ENCODE peak calls at places on chromosomes 6 and 20, in six cellular contexts. One of them, this sample, is unnamed.

GRCh38 chr20:52104546-52105044 is 87.0 kb downstream of the ZFP64 start:
- DNase-seq in CD8-positive, alpha-beta T cell: no peak
- DNase-seq in heart right ventricle: no peak
- DNase-seq in CD4-positive, alpha-beta T cell: no peak
- DNase-seq in dorsolateral prefrontal cortex: no peak
- DNase-seq in CD4-positive, alpha-beta memory T cell: no peak
- DNase-seq in this sample: no peak

GRCh38 chr6:78867370-78868040 is at the start of gene IRAK1BP1:
- DNase-seq in CD8-positive, alpha-beta T cell: peak
- DNase-seq in heart right ventricle: peak
- DNase-seq in CD4-positive, alpha-beta T cell: peak
- DNase-seq in dorsolateral prefrontal cortex: peak
- DNase-seq in CD4-positive, alpha-beta memory T cell: peak
- DNase-seq in this sample: peak

GRCh38 chr6:83463886-83464285 is 33.0 kb upstream of the ME1 start:
- DNase-seq in CD8-positive, alpha-beta T cell: no peak
- DNase-seq in heart right ventricle: no peak
- DNase-seq in CD4-positive, alpha-beta T cell: no peak
- DNase-seq in dorsolateral prefrontal cortex: no peak
- DNase-seq in CD4-positive, alpha-beta memory T cell: no peak
- DNase-seq in this sample: no peak

GRCh38 chr20:51404297-51405060 is 138.0 kb downstream of the NFATC2 start:
- DNase-seq in CD8-positive, alpha-beta T cell: peak
- DNase-seq in heart right ventricle: no peak
- DNase-seq in CD4-positive, alpha-beta T cell: peak
- DNase-seq in dorsolateral prefrontal cortex: no peak
- DNase-seq in CD4-positive, alpha-beta memory T cell: peak
- DNase-seq in this sample: no peak

GRCh38 chr6:90274481-90275030 is 22.1 kb downstream of the BACH2 start:
- DNase-seq in CD8-positive, alpha-beta T cell: peak
- DNase-seq in heart right ventricle: no peak
- DNase-seq in CD4-positive, alpha-beta T cell: peak
- DNase-seq in dorsolateral prefrontal cortex: no peak
- DNase-seq in CD4-positive, alpha-beta memory T cell: peak
- DNase-seq in this sample: no peak

GRCh38 chr6:24991748-24992467 is 56.1 kb upstream of the RIPOR2 start:
- DNase-seq in CD8-positive, alpha-beta T cell: peak
- DNase-seq in heart right ventricle: peak
- DNase-seq in CD4-positive, alpha-beta T cell: peak
- DNase-seq in dorsolateral prefrontal cortex: no peak
- DNase-seq in CD4-positive, alpha-beta memory T cell: peak
- DNase-seq in this sample: peak

GRCh38 chr6:165586706-165587105 is 76.3 kb downstream of the PDE10A start:
- DNase-seq in CD8-positive, alpha-beta T cell: no peak
- DNase-seq in heart right ventricle: no peak
- DNase-seq in CD4-positive, alpha-beta T cell: no peak
- DNase-seq in dorsolateral prefrontal cortex: no peak
- DNase-seq in CD4-positive, alpha-beta memory T cell: no peak
- DNase-seq in this sample: no peak

GRCh38 chr6:158226655-158227512 is 58.7 kb downstream of the GTF2H5 start:
- DNase-seq in CD8-positive, alpha-beta T cell: no peak
- DNase-seq in heart right ventricle: no peak
- DNase-seq in CD4-positive, alpha-beta T cell: no peak
- DNase-seq in dorsolateral prefrontal cortex: no peak
- DNase-seq in CD4-positive, alpha-beta memory T cell: no peak
- DNase-seq in this sample: no peak

GRCh38 chr6:30041221-30041620 is 19.8 kb upstream of the POLR1H start:
- DNase-seq in CD8-positive, alpha-beta T cell: no peak
- DNase-seq in heart right ventricle: no peak
- DNase-seq in CD4-positive, alpha-beta T cell: no peak
- DNase-seq in dorsolateral prefrontal cortex: no peak
- DNase-seq in CD4-positive, alpha-beta memory T cell: no peak
- DNase-seq in this sample: no peak

GRCh38 chr20:25017257-25017803 is 24.8 kb upstream of the APMAP start:
- DNase-seq in CD8-positive, alpha-beta T cell: no peak
- DNase-seq in heart right ventricle: no peak
- DNase-seq in CD4-positive, alpha-beta T cell: no peak
- DNase-seq in dorsolateral prefrontal cortex: peak
- DNase-seq in CD4-positive, alpha-beta memory T cell: no peak
- DNase-seq in this sample: no peak

GRCh38 chr6:107657755-107658461 is 166.2 kb downstream of the SCML4 start:
- DNase-seq in CD8-positive, alpha-beta T cell: peak
- DNase-seq in heart right ventricle: peak
- DNase-seq in CD4-positive, alpha-beta T cell: peak
- DNase-seq in dorsolateral prefrontal cortex: no peak
- DNase-seq in CD4-positive, alpha-beta memory T cell: peak
- DNase-seq in this sample: peak

GRCh38 chr20:34362502-34363061 is 491 bp upstream of the ITCH start:
- DNase-seq in CD8-positive, alpha-beta T cell: no peak
- DNase-seq in heart right ventricle: no peak
- DNase-seq in CD4-positive, alpha-beta T cell: no peak
- DNase-seq in dorsolateral prefrontal cortex: no peak
- DNase-seq in CD4-positive, alpha-beta memory T cell: no peak
- DNase-seq in this sample: no peak

GRCh38 chr6:112665114-112665513 is 318.0 kb downstream of the RFPL4B start:
- DNase-seq in CD8-positive, alpha-beta T cell: no peak
- DNase-seq in heart right ventricle: no peak
- DNase-seq in CD4-positive, alpha-beta T cell: no peak
- DNase-seq in dorsolateral prefrontal cortex: no peak
- DNase-seq in CD4-positive, alpha-beta memory T cell: no peak
- DNase-seq in this sample: no peak

GRCh38 chr20:53658973-53659372 is 65.3 kb upstream of the ZNF217 start:
- DNase-seq in CD8-positive, alpha-beta T cell: no peak
- DNase-seq in heart right ventricle: no peak
- DNase-seq in CD4-positive, alpha-beta T cell: no peak
- DNase-seq in dorsolateral prefrontal cortex: no peak
- DNase-seq in CD4-positive, alpha-beta memory T cell: no peak
- DNase-seq in this sample: no peak

GRCh38 chr20:2654831-2655230 is 2.4 kb downstream of the NOP56 start:
- DNase-seq in CD8-positive, alpha-beta T cell: no peak
- DNase-seq in heart right ventricle: no peak
- DNase-seq in CD4-positive, alpha-beta T cell: no peak
- DNase-seq in dorsolateral prefrontal cortex: no peak
- DNase-seq in CD4-positive, alpha-beta memory T cell: no peak
- DNase-seq in this sample: no peak
- H3K27ac ChIP-seq in CD8-positive, alpha-beta T cell: no peak
- H3K27ac ChIP-seq in heart right ventricle: no peak
- H3K27ac ChIP-seq in CD4-positive, alpha-beta T cell: peak
- H3K27ac ChIP-seq in dorsolateral prefrontal cortex: no peak
- H3K27ac ChIP-seq in CD4-positive, alpha-beta memory T cell: peak
- H3K27ac ChIP-seq in this sample: no peak

GRCh38 chr20:10177326-10177725 is 41.3 kb upstream of the SNAP25 start:
- DNase-seq in CD8-positive, alpha-beta T cell: no peak
- DNase-seq in heart right ventricle: no peak
- DNase-seq in CD4-positive, alpha-beta T cell: no peak
- DNase-seq in dorsolateral prefrontal cortex: no peak
- DNase-seq in CD4-positive, alpha-beta memory T cell: no peak
- DNase-seq in this sample: no peak

GRCh38 chr20:10178091-10178490 is 40.5 kb upstream of the SNAP25 start:
- DNase-seq in CD8-positive, alpha-beta T cell: no peak
- DNase-seq in heart right ventricle: no peak
- DNase-seq in CD4-positive, alpha-beta T cell: no peak
- DNase-seq in dorsolateral prefrontal cortex: no peak
- DNase-seq in CD4-positive, alpha-beta memory T cell: no peak
- DNase-seq in this sample: no peak

GRCh38 chr20:10178727-10179313 is 39.8 kb upstream of the SNAP25 start:
- DNase-seq in CD8-positive, alpha-beta T cell: no peak
- DNase-seq in heart right ventricle: no peak
- DNase-seq in CD4-positive, alpha-beta T cell: no peak
- DNase-seq in dorsolateral prefrontal cortex: no peak
- DNase-seq in CD4-positive, alpha-beta memory T cell: no peak
- DNase-seq in this sample: no peak

DNA sequence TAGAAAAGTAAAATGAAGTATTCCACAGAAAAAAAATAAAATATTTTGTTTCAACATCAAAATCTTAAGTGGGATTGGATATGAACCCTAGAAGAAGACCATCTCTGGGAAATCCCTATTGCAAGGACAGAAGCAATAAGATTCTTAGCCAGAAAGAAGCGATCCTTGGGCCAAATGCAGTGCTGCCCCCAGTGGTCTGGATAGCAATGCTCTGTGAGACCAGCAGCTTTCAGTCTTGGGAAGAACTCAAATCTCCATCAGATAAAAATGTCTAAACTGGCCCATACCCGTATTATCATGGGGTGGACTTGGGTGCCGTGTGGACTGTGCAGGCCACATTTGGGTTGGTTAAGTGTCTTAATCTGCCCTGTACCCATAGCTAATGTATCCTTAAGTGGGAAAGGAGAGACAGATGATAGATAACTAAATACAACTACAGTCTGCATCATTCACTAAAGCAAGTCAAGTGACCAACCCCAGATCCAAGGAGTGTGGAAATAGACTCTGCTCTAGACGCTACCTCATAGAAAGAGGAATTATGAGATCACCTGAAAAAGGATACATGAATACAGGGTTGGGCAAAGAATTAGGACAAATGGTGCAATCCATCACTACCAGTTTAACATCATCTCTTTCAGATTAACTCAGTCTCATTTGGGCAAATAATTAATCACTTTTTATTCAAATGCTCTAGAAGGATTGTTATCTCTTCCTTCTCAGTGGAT is 38.9 kb upstream of the SNAP25 start:
- DNase-seq in CD8-positive, alpha-beta T cell: no peak
- DNase-seq in heart right ventricle: no peak
- DNase-seq in CD4-positive, alpha-beta T cell: no peak
- DNase-seq in dorsolateral prefrontal cortex: no peak
- DNase-seq in CD4-positive, alpha-beta memory T cell: no peak
- DNase-seq in this sample: peak
- H3K27ac ChIP-seq in CD8-positive, alpha-beta T cell: no peak
- H3K27ac ChIP-seq in heart right ventricle: no peak
- H3K27ac ChIP-seq in CD4-positive, alpha-beta T cell: no peak
- H3K27ac ChIP-seq in dorsolateral prefrontal cortex: no peak
- H3K27ac ChIP-seq in CD4-positive, alpha-beta memory T cell: no peak
- H3K27ac ChIP-seq in this sample: no peak

GRCh38 chr6:105178636-105179035 is 1.2 kb downstream of the POPDC3 start:
- DNase-seq in CD8-positive, alpha-beta T cell: no peak
- DNase-seq in heart right ventricle: no peak
- DNase-seq in CD4-positive, alpha-beta T cell: no peak
- DNase-seq in dorsolateral prefrontal cortex: no peak
- DNase-seq in CD4-positive, alpha-beta memory T cell: no peak
- DNase-seq in this sample: no peak

GRCh38 chr6:105178110-105178509 is 1.7 kb downstream of the POPDC3 start:
- DNase-seq in CD8-positive, alpha-beta T cell: no peak
- DNase-seq in heart right ventricle: no peak
- DNase-seq in CD4-positive, alpha-beta T cell: no peak
- DNase-seq in dorsolateral prefrontal cortex: no peak
- DNase-seq in CD4-positive, alpha-beta memory T cell: no peak
- DNase-seq in this sample: no peak

GRCh38 chr6:105170066-105170465 is 9.7 kb downstream of the POPDC3 start:
- DNase-seq in CD8-positive, alpha-beta T cell: no peak
- DNase-seq in heart right ventricle: no peak
- DNase-seq in CD4-positive, alpha-beta T cell: no peak
- DNase-seq in dorsolateral prefrontal cortex: no peak
- DNase-seq in CD4-positive, alpha-beta memory T cell: no peak
- DNase-seq in this sample: no peak

GRCh38 chr6:105177521-105177920 is 2.3 kb downstream of the POPDC3 start:
- DNase-seq in CD8-positive, alpha-beta T cell: no peak
- DNase-seq in heart right ventricle: no peak
- DNase-seq in CD4-positive, alpha-beta T cell: no peak
- DNase-seq in dorsolateral prefrontal cortex: no peak
- DNase-seq in CD4-positive, alpha-beta memory T cell: no peak
- DNase-seq in this sample: no peak

GRCh38 chr6:105174512-105174911 is 5.3 kb downstream of the POPDC3 start:
- DNase-seq in CD8-positive, alpha-beta T cell: no peak
- DNase-seq in heart right ventricle: no peak
- DNase-seq in CD4-positive, alpha-beta T cell: no peak
- DNase-seq in dorsolateral prefrontal cortex: no peak
- DNase-seq in CD4-positive, alpha-beta memory T cell: no peak
- DNase-seq in this sample: no peak
- H3K27ac ChIP-seq in CD8-positive, alpha-beta T cell: no peak
- H3K27ac ChIP-seq in heart right ventricle: no peak
- H3K27ac ChIP-seq in CD4-positive, alpha-beta T cell: no peak
- H3K27ac ChIP-seq in dorsolateral prefrontal cortex: no peak
- H3K27ac ChIP-seq in CD4-positive, alpha-beta memory T cell: no peak
- H3K27ac ChIP-seq in this sample: no peak

DNA sequence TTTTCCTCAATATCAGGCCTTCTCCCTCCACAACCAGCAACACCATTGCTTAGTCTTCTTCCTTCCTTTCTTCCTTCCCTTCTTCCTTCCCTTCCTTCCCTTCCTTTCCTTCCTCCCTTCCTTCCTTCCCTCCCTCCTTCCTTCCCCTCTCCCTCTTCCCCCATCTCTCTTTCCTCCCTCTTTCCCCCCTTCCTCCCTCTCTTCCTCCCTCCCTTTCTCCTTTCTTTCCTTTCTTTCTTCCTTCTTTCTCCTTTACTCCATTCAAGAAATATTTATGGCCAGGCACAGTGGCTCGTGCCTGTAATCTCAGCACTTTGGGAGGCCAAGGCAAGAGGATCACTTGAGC is 66.4 kb upstream of the SIRPA start:
- DNase-seq in CD8-positive, alpha-beta T cell: no peak
- DNase-seq in heart right ventricle: no peak
- DNase-seq in CD4-positive, alpha-beta T cell: no peak
- DNase-seq in dorsolateral prefrontal cortex: no peak
- DNase-seq in CD4-positive, alpha-beta memory T cell: no peak
- DNase-seq in this sample: no peak
- H3K27ac ChIP-seq in CD8-positive, alpha-beta T cell: no peak
- H3K27ac ChIP-seq in heart right ventricle: no peak
- H3K27ac ChIP-seq in CD4-positive, alpha-beta T cell: no peak
- H3K27ac ChIP-seq in dorsolateral prefrontal cortex: peak
- H3K27ac ChIP-seq in CD4-positive, alpha-beta memory T cell: no peak
- H3K27ac ChIP-seq in this sample: peak

GRCh38 chr6:169159331-169159730 is 94.3 kb downstream of the THBS2 start:
- DNase-seq in CD8-positive, alpha-beta T cell: no peak
- DNase-seq in heart right ventricle: no peak
- DNase-seq in CD4-positive, alpha-beta T cell: no peak
- DNase-seq in dorsolateral prefrontal cortex: no peak
- DNase-seq in CD4-positive, alpha-beta memory T cell: no peak
- DNase-seq in this sample: no peak
- H3K27ac ChIP-seq in CD8-positive, alpha-beta T cell: no peak
- H3K27ac ChIP-seq in heart right ventricle: no peak
- H3K27ac ChIP-seq in CD4-positive, alpha-beta T cell: no peak
- H3K27ac ChIP-seq in dorsolateral prefrontal cortex: no peak
- H3K27ac ChIP-seq in CD4-positive, alpha-beta memory T cell: no peak
- H3K27ac ChIP-seq in this sample: no peak

DNA sequence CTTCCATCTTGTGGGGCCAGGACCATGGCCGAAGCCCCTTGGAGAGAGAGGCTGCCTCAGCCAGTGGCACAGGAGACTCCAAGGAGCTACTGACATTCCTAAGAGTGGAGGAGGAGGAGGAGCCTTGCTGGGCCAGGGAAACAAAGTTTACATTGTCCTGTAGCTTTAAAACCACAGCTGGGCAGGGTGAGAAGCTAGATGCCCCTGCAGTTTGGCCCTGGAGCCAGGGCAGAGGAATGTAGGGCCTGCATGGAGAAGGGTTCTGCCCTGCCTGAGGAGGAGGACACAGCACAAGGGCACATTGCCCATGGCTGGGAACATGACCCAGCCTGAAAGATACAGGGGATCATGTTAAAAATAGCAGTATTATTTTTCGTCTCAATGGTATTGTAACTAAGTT is 37.4 kb downstream of the PLCG1 start:
- DNase-seq in CD8-positive, alpha-beta T cell: peak
- DNase-seq in heart right ventricle: peak
- DNase-seq in CD4-positive, alpha-beta T cell: no peak
- DNase-seq in dorsolateral prefrontal cortex: no peak
- DNase-seq in CD4-positive, alpha-beta memory T cell: no peak
- DNase-seq in this sample: no peak
- H3K27ac ChIP-seq in CD8-positive, alpha-beta T cell: no peak
- H3K27ac ChIP-seq in heart right ventricle: peak
- H3K27ac ChIP-seq in CD4-positive, alpha-beta T cell: no peak
- H3K27ac ChIP-seq in dorsolateral prefrontal cortex: peak
- H3K27ac ChIP-seq in CD4-positive, alpha-beta memory T cell: no peak
- H3K27ac ChIP-seq in this sample: peak

GRCh38 chr6:17968081-17968518 is 19.3 kb downstream of the KIF13A start:
- DNase-seq in CD8-positive, alpha-beta T cell: no peak
- DNase-seq in heart right ventricle: no peak
- DNase-seq in CD4-positive, alpha-beta T cell: no peak
- DNase-seq in dorsolateral prefrontal cortex: no peak
- DNase-seq in CD4-positive, alpha-beta memory T cell: no peak
- DNase-seq in this sample: no peak
- H3K27ac ChIP-seq in CD8-positive, alpha-beta T cell: no peak
- H3K27ac ChIP-seq in heart right ventricle: no peak
- H3K27ac ChIP-seq in CD4-positive, alpha-beta T cell: no peak
- H3K27ac ChIP-seq in dorsolateral prefrontal cortex: no peak
- H3K27ac ChIP-seq in CD4-positive, alpha-beta memory T cell: no peak
- H3K27ac ChIP-seq in this sample: no peak